ENCODE peak calls at places on chromosome 15, in four cellular contexts. W is activated T-helper 1 cell treated with anti-CD3 and anti-CD28 coated beads, Interleukin-12 subunit alpha, Interleukin-12 subunit beta, Interleukin-2, Interleukin-4 antibody, amounts not matched to agents 30 ng/mL and 10 ng/mL and 1 ng/mL, durations not matched to agents 14 hours and 24 hours and 36 hours; X is Daoy; A is left cardiac atrium. U is an unnamed sample.

GRCh38 chr15:77639431-77639830 is 6.7 kb upstream of the LINGO1 start:
- DNase-seq in A (no peak), W (no peak), X (no peak), U (no peak)

GRCh38 chr15:52068004-52068403 is 44.6 kb downstream of the BCL2L10 start:
- DNase-seq in W (no peak), A (no peak), X (no peak), U (no peak)

GRCh38 chr15:41340189-41340695 is 7.6 kb downstream of the NUSAP1 start:
- DNase-seq in X (no peak), A (no peak), W (no peak), U (no peak)

GRCh38 chr15:29471757-29472156 is 202.1 kb upstream of the NSMCE3 start:
- DNase-seq in A (no peak), W (no peak), X (no peak), U (no peak)

GRCh38 chr15:76108021-76108723 is 48.4 kb downstream of the TMEM266 start:
- DNase-seq in X (no peak), A (no peak), W (no peak), U (no peak)

GRCh38 chr15:74202461-74203401 is at the start of gene STRA6:
- DNase-seq in A (no peak), X (peak), W (no peak), U (no peak)

GRCh38 chr15:89486726-89487050 is 9.7 kb downstream of the RHCG start:
- DNase-seq in W (peak), X (no peak), A (no peak), U (no peak)

GRCh38 chr15:33780011-33780768 is 188.1 kb upstream of the CHRM5 start:
- DNase-seq in W (no peak), X (no peak), A (no peak), U (no peak)

GRCh38 chr15:36106640-36107335 is 472.6 kb upstream of the CDIN1 start:
- DNase-seq in X (no peak), A (no peak), W (no peak), U (no peak)

GRCh38 chr15:85178366-85178765 is 196.7 kb downstream of the PDE8A start:
- DNase-seq in A (no peak), X (no peak), W (no peak), U (no peak)

GRCh38 chr15:63165166-63165859 is 8.0 kb upstream of the RPS27L start:
- DNase-seq in A (no peak), X (no peak), W (no peak), U (no peak)

GRCh38 chr15:39784125-39784524 is 1.5 kb upstream of the FSIP1 start:
- DNase-seq in A (no peak), X (peak), W (no peak), U (no peak)

GRCh38 chr15:33623010-33623409 is 312.2 kb downstream of the RYR3 start:
- DNase-seq in A (no peak), X (no peak), W (no peak), U (no peak)

GRCh38 chr15:57761562-57761961 is 55.0 kb downstream of the POLR2M start:
- DNase-seq in W (no peak), X (no peak), A (no peak), U (no peak)

GRCh38 chr15:61141497-61142125 is 87.5 kb downstream of the RORA start:
- DNase-seq in X (no peak), A (no peak), W (no peak), U (no peak)

GRCh38 chr15:100783296-100783695 is 96.3 kb upstream of the ALDH1A3 start:
- DNase-seq in X (peak), A (no peak), W (no peak), U (no peak)

GRCh38 chr15:43517354-43518072 is at the start of gene MAP1A:
- DNase-seq in A (peak), W (no peak), X (no peak), U (peak)

GRCh38 chr15:80549191-80549590 is 145.0 kb downstream of the ARNT2 start:
- DNase-seq in A (no peak), W (no peak), X (no peak), U (no peak)

GRCh38 chr15:28099555-28100140 is 533 bp upstream of the OCA2 start:
- DNase-seq in W (no peak), X (no peak), A (no peak), U (no peak)

GRCh38 chr15:52256930-52257733 is 38.5 kb downstream of the MYO5C start:
- DNase-seq in X (peak), W (no peak), A (no peak), U (no peak)

GRCh38 chr15:33125883-33126535 is 68.5 kb downstream of the FMN1 start:
- DNase-seq in W (no peak), X (no peak), A (no peak), U (no peak)

GRCh38 chr15:42549052-42549491 is 434 bp downstream of the HAUS2 start:
- DNase-seq in W (no peak), X (peak), A (peak), U (peak)

GRCh38 chr15:51736646-51737537 is 563 bp downstream of the LYSMD2 start:
- DNase-seq in A (peak), X (peak), W (peak), U (no peak)

GRCh38 chr15:65094294-65094995 is 17.9 kb downstream of the KBTBD13 start:
- DNase-seq in W (no peak), X (no peak), A (peak), U (no peak)

GRCh38 chr15:22827125-22827524 is 11.3 kb upstream of the NIPA2 start:
- DNase-seq in W (no peak), A (no peak), X (no peak), U (no peak)

U was measured in GDM1.